ENCODE peak calls at places on chromosomes 5 and 9, in ten cellular contexts. One of them, this sample, is unnamed.

GRCh38 chr9:124427281-124427680 is 12.0 kb upstream of the PSMB7 start:
- DNase-seq in stomach: no peak
- DNase-seq in stimulated activated CD4-positive, alpha-beta T cell treated with anti-CD3 and anti-CD28 coated beads, TNF-alpha, amount 100 ng/mL, for 1 hour: no peak
- DNase-seq in globus pallidus: no peak
- DNase-seq in left lung: no peak
- DNase-seq in heart right ventricle: no peak
- DNase-seq in Peyer's patch: no peak
- DNase-seq in lower leg skin: peak; percentile 29
- DNase-seq in cardiac fibroblast: no peak
- DNase-seq in stimulated activated CD8-positive, alpha-beta memory T cell treated with anti-CD3 and anti-CD28 coated beads, Interleukin-12 subunit alpha, Interleukin-12 subunit beta, amount 100 ng/mL, for 1 hour: no peak
- DNase-seq in this sample: no peak

GRCh38 chr5:88882321-88883038 is 504 bp downstream of the MEF2C start:
- DNase-seq in stomach: no peak
- DNase-seq in stimulated activated CD4-positive, alpha-beta T cell treated with anti-CD3 and anti-CD28 coated beads, TNF-alpha, amount 100 ng/mL, for 1 hour: no peak
- DNase-seq in globus pallidus: no peak
- DNase-seq in left lung: no peak
- DNase-seq in heart right ventricle: no peak
- DNase-seq in Peyer's patch: no peak
- DNase-seq in lower leg skin: no peak
- DNase-seq in cardiac fibroblast: peak; percentile 44
- DNase-seq in stimulated activated CD8-positive, alpha-beta memory T cell treated with anti-CD3 and anti-CD28 coated beads, Interleukin-12 subunit alpha, Interleukin-12 subunit beta, amount 100 ng/mL, for 1 hour: no peak
- DNase-seq in this sample: no peak

GRCh38 chr5:149414405-149415244 is 35.5 kb upstream of the IL17B start:
- DNase-seq in stomach: no peak
- DNase-seq in stimulated activated CD4-positive, alpha-beta T cell treated with anti-CD3 and anti-CD28 coated beads, TNF-alpha, amount 100 ng/mL, for 1 hour: no peak
- DNase-seq in globus pallidus: no peak
- DNase-seq in left lung: no peak
- DNase-seq in heart right ventricle: peak; percentile 81
- DNase-seq in Peyer's patch: no peak
- DNase-seq in lower leg skin: no peak
- DNase-seq in cardiac fibroblast: peak; percentile 93
- DNase-seq in stimulated activated CD8-positive, alpha-beta memory T cell treated with anti-CD3 and anti-CD28 coated beads, Interleukin-12 subunit alpha, Interleukin-12 subunit beta, amount 100 ng/mL, for 1 hour: no peak
- DNase-seq in this sample: no peak

GRCh38 chr9:100064872-100065581 is 33.8 kb downstream of the ERP44 start:
- DNase-seq in stomach: no peak
- DNase-seq in stimulated activated CD4-positive, alpha-beta T cell treated with anti-CD3 and anti-CD28 coated beads, TNF-alpha, amount 100 ng/mL, for 1 hour: no peak
- DNase-seq in globus pallidus: no peak
- DNase-seq in left lung: no peak
- DNase-seq in heart right ventricle: no peak
- DNase-seq in Peyer's patch: no peak
- DNase-seq in lower leg skin: no peak
- DNase-seq in cardiac fibroblast: peak; percentile 88
- DNase-seq in stimulated activated CD8-positive, alpha-beta memory T cell treated with anti-CD3 and anti-CD28 coated beads, Interleukin-12 subunit alpha, Interleukin-12 subunit beta, amount 100 ng/mL, for 1 hour: no peak
- DNase-seq in this sample: no peak

GRCh38 chr5:133225671-133226152 is 173.9 kb downstream of the HSPA4 start:
- DNase-seq in stomach: no peak
- DNase-seq in stimulated activated CD4-positive, alpha-beta T cell treated with anti-CD3 and anti-CD28 coated beads, TNF-alpha, amount 100 ng/mL, for 1 hour: no peak
- DNase-seq in globus pallidus: no peak
- DNase-seq in left lung: no peak
- DNase-seq in heart right ventricle: no peak
- DNase-seq in Peyer's patch: no peak
- DNase-seq in lower leg skin: no peak
- DNase-seq in cardiac fibroblast: no peak
- DNase-seq in stimulated activated CD8-positive, alpha-beta memory T cell treated with anti-CD3 and anti-CD28 coated beads, Interleukin-12 subunit alpha, Interleukin-12 subunit beta, amount 100 ng/mL, for 1 hour: no peak
- DNase-seq in this sample: no peak

GRCh38 chr5:52895572-52896296 is 93.4 kb upstream of the ITGA2 start:
- DNase-seq in stomach: no peak
- DNase-seq in stimulated activated CD4-positive, alpha-beta T cell treated with anti-CD3 and anti-CD28 coated beads, TNF-alpha, amount 100 ng/mL, for 1 hour: no peak
- DNase-seq in globus pallidus: no peak
- DNase-seq in left lung: no peak
- DNase-seq in heart right ventricle: no peak
- DNase-seq in Peyer's patch: no peak
- DNase-seq in lower leg skin: no peak
- DNase-seq in cardiac fibroblast: no peak
- DNase-seq in stimulated activated CD8-positive, alpha-beta memory T cell treated with anti-CD3 and anti-CD28 coated beads, Interleukin-12 subunit alpha, Interleukin-12 subunit beta, amount 100 ng/mL, for 1 hour: no peak
- DNase-seq in this sample: no peak

GRCh38 chr9:112091805-112092204 is 83.3 kb downstream of the SUSD1 start:
- DNase-seq in stomach: no peak
- DNase-seq in stimulated activated CD4-positive, alpha-beta T cell treated with anti-CD3 and anti-CD28 coated beads, TNF-alpha, amount 100 ng/mL, for 1 hour: no peak
- DNase-seq in globus pallidus: peak; percentile 57
- DNase-seq in left lung: no peak
- DNase-seq in heart right ventricle: no peak
- DNase-seq in Peyer's patch: no peak
- DNase-seq in lower leg skin: no peak
- DNase-seq in cardiac fibroblast: peak; percentile 42
- DNase-seq in stimulated activated CD8-positive, alpha-beta memory T cell treated with anti-CD3 and anti-CD28 coated beads, Interleukin-12 subunit alpha, Interleukin-12 subunit beta, amount 100 ng/mL, for 1 hour: no peak
- DNase-seq in this sample: peak; percentile 29

GRCh38 chr5:17966636-17967402 is 332.6 kb downstream of the TAF11L14 start:
- DNase-seq in stomach: no peak
- DNase-seq in stimulated activated CD4-positive, alpha-beta T cell treated with anti-CD3 and anti-CD28 coated beads, TNF-alpha, amount 100 ng/mL, for 1 hour: no peak
- DNase-seq in globus pallidus: no peak
- DNase-seq in left lung: no peak
- DNase-seq in heart right ventricle: no peak
- DNase-seq in Peyer's patch: no peak
- DNase-seq in lower leg skin: no peak
- DNase-seq in cardiac fibroblast: no peak
- DNase-seq in stimulated activated CD8-positive, alpha-beta memory T cell treated with anti-CD3 and anti-CD28 coated beads, Interleukin-12 subunit alpha, Interleukin-12 subunit beta, amount 100 ng/mL, for 1 hour: no peak
- DNase-seq in this sample: no peak

GRCh38 chr5:9877473-9877872 is 247.3 kb upstream of the TAS2R1 start:
- DNase-seq in stomach: no peak
- DNase-seq in stimulated activated CD4-positive, alpha-beta T cell treated with anti-CD3 and anti-CD28 coated beads, TNF-alpha, amount 100 ng/mL, for 1 hour: no peak
- DNase-seq in globus pallidus: no peak
- DNase-seq in left lung: no peak
- DNase-seq in heart right ventricle: no peak
- DNase-seq in Peyer's patch: no peak
- DNase-seq in lower leg skin: no peak
- DNase-seq in cardiac fibroblast: no peak
- DNase-seq in stimulated activated CD8-positive, alpha-beta memory T cell treated with anti-CD3 and anti-CD28 coated beads, Interleukin-12 subunit alpha, Interleukin-12 subunit beta, amount 100 ng/mL, for 1 hour: no peak
- DNase-seq in this sample: no peak

GRCh38 chr9:87704342-87704741 is 21.6 kb upstream of the CTSL start:
- DNase-seq in stomach: no peak
- DNase-seq in stimulated activated CD4-positive, alpha-beta T cell treated with anti-CD3 and anti-CD28 coated beads, TNF-alpha, amount 100 ng/mL, for 1 hour: no peak
- DNase-seq in globus pallidus: no peak
- DNase-seq in left lung: no peak
- DNase-seq in heart right ventricle: no peak
- DNase-seq in Peyer's patch: no peak
- DNase-seq in lower leg skin: no peak
- DNase-seq in cardiac fibroblast: no peak
- DNase-seq in stimulated activated CD8-positive, alpha-beta memory T cell treated with anti-CD3 and anti-CD28 coated beads, Interleukin-12 subunit alpha, Interleukin-12 subunit beta, amount 100 ng/mL, for 1 hour: no peak
- DNase-seq in this sample: no peak

GRCh38 chr5:31021181-31021624 is 172.3 kb upstream of the CDH6 start:
- DNase-seq in stomach: no peak
- DNase-seq in stimulated activated CD4-positive, alpha-beta T cell treated with anti-CD3 and anti-CD28 coated beads, TNF-alpha, amount 100 ng/mL, for 1 hour: no peak
- DNase-seq in globus pallidus: no peak
- DNase-seq in left lung: no peak
- DNase-seq in heart right ventricle: no peak
- DNase-seq in Peyer's patch: no peak
- DNase-seq in lower leg skin: no peak
- DNase-seq in cardiac fibroblast: peak; percentile 62
- DNase-seq in stimulated activated CD8-positive, alpha-beta memory T cell treated with anti-CD3 and anti-CD28 coated beads, Interleukin-12 subunit alpha, Interleukin-12 subunit beta, amount 100 ng/mL, for 1 hour: no peak
- DNase-seq in this sample: no peak

GRCh38 chr5:158565017-158565789 is 534.5 kb downstream of the EBF1 start:
- DNase-seq in stomach: no peak
- DNase-seq in stimulated activated CD4-positive, alpha-beta T cell treated with anti-CD3 and anti-CD28 coated beads, TNF-alpha, amount 100 ng/mL, for 1 hour: no peak
- DNase-seq in globus pallidus: no peak
- DNase-seq in left lung: no peak
- DNase-seq in heart right ventricle: no peak
- DNase-seq in Peyer's patch: no peak
- DNase-seq in lower leg skin: no peak
- DNase-seq in cardiac fibroblast: no peak
- DNase-seq in stimulated activated CD8-positive, alpha-beta memory T cell treated with anti-CD3 and anti-CD28 coated beads, Interleukin-12 subunit alpha, Interleukin-12 subunit beta, amount 100 ng/mL, for 1 hour: no peak
- DNase-seq in this sample: no peak

GRCh38 chr5:140563554-140563953 is 844 bp downstream of the APBB3 start:
- DNase-seq in stomach: no peak
- DNase-seq in stimulated activated CD4-positive, alpha-beta T cell treated with anti-CD3 and anti-CD28 coated beads, TNF-alpha, amount 100 ng/mL, for 1 hour: no peak
- DNase-seq in globus pallidus: no peak
- DNase-seq in left lung: no peak
- DNase-seq in heart right ventricle: no peak
- DNase-seq in Peyer's patch: no peak
- DNase-seq in lower leg skin: no peak
- DNase-seq in cardiac fibroblast: no peak
- DNase-seq in stimulated activated CD8-positive, alpha-beta memory T cell treated with anti-CD3 and anti-CD28 coated beads, Interleukin-12 subunit alpha, Interleukin-12 subunit beta, amount 100 ng/mL, for 1 hour: no peak
- DNase-seq in this sample: peak; percentile 41

GRCh38 chr9:98747476-98747875 is 38.7 kb upstream of the GABBR2 start:
- DNase-seq in stomach: no peak
- DNase-seq in stimulated activated CD4-positive, alpha-beta T cell treated with anti-CD3 and anti-CD28 coated beads, TNF-alpha, amount 100 ng/mL, for 1 hour: no peak
- DNase-seq in globus pallidus: no peak
- DNase-seq in left lung: no peak
- DNase-seq in heart right ventricle: no peak
- DNase-seq in Peyer's patch: no peak
- DNase-seq in lower leg skin: no peak
- DNase-seq in cardiac fibroblast: no peak
- DNase-seq in stimulated activated CD8-positive, alpha-beta memory T cell treated with anti-CD3 and anti-CD28 coated beads, Interleukin-12 subunit alpha, Interleukin-12 subunit beta, amount 100 ng/mL, for 1 hour: no peak
- DNase-seq in this sample: no peak

GRCh38 chr5:53364098-53364497 is 116.3 kb upstream of the FST start:
- DNase-seq in stomach: no peak
- DNase-seq in stimulated activated CD4-positive, alpha-beta T cell treated with anti-CD3 and anti-CD28 coated beads, TNF-alpha, amount 100 ng/mL, for 1 hour: no peak
- DNase-seq in globus pallidus: no peak
- DNase-seq in left lung: no peak
- DNase-seq in heart right ventricle: no peak
- DNase-seq in Peyer's patch: no peak
- DNase-seq in lower leg skin: no peak
- DNase-seq in cardiac fibroblast: peak; percentile 34
- DNase-seq in stimulated activated CD8-positive, alpha-beta memory T cell treated with anti-CD3 and anti-CD28 coated beads, Interleukin-12 subunit alpha, Interleukin-12 subunit beta, amount 100 ng/mL, for 1 hour: no peak
- DNase-seq in this sample: no peak

GRCh38 chr5:142644640-142645361 is 41.1 kb downstream of the FGF1 start:
- DNase-seq in stomach: no peak
- DNase-seq in stimulated activated CD4-positive, alpha-beta T cell treated with anti-CD3 and anti-CD28 coated beads, TNF-alpha, amount 100 ng/mL, for 1 hour: no peak
- DNase-seq in globus pallidus: no peak
- DNase-seq in left lung: no peak
- DNase-seq in heart right ventricle: peak; percentile 27
- DNase-seq in Peyer's patch: no peak
- DNase-seq in lower leg skin: no peak
- DNase-seq in cardiac fibroblast: peak; percentile 99
- DNase-seq in stimulated activated CD8-positive, alpha-beta memory T cell treated with anti-CD3 and anti-CD28 coated beads, Interleukin-12 subunit alpha, Interleukin-12 subunit beta, amount 100 ng/mL, for 1 hour: no peak
- DNase-seq in this sample: no peak

GRCh38 chr5:33842456-33842855 is 49.3 kb downstream of the ADAMTS12 start:
- DNase-seq in stomach: no peak
- DNase-seq in stimulated activated CD4-positive, alpha-beta T cell treated with anti-CD3 and anti-CD28 coated beads, TNF-alpha, amount 100 ng/mL, for 1 hour: no peak
- DNase-seq in globus pallidus: no peak
- DNase-seq in left lung: no peak
- DNase-seq in heart right ventricle: no peak
- DNase-seq in Peyer's patch: no peak
- DNase-seq in lower leg skin: no peak
- DNase-seq in cardiac fibroblast: no peak
- DNase-seq in stimulated activated CD8-positive, alpha-beta memory T cell treated with anti-CD3 and anti-CD28 coated beads, Interleukin-12 subunit alpha, Interleukin-12 subunit beta, amount 100 ng/mL, for 1 hour: no peak
- DNase-seq in this sample: no peak

GRCh38 chr5:67243349-67243748 is 46.8 kb upstream of the CD180 start:
- DNase-seq in stomach: no peak
- DNase-seq in stimulated activated CD4-positive, alpha-beta T cell treated with anti-CD3 and anti-CD28 coated beads, TNF-alpha, amount 100 ng/mL, for 1 hour: no peak
- DNase-seq in globus pallidus: no peak
- DNase-seq in left lung: no peak
- DNase-seq in heart right ventricle: no peak
- DNase-seq in Peyer's patch: no peak
- DNase-seq in lower leg skin: no peak
- DNase-seq in cardiac fibroblast: no peak
- DNase-seq in stimulated activated CD8-positive, alpha-beta memory T cell treated with anti-CD3 and anti-CD28 coated beads, Interleukin-12 subunit alpha, Interleukin-12 subunit beta, amount 100 ng/mL, for 1 hour: no peak
- DNase-seq in this sample: no peak

GRCh38 chr5:123035950-123036390 is 555 bp downstream of the PPIC start:
- DNase-seq in stomach: peak; percentile 63
- DNase-seq in stimulated activated CD4-positive, alpha-beta T cell treated with anti-CD3 and anti-CD28 coated beads, TNF-alpha, amount 100 ng/mL, for 1 hour: no peak
- DNase-seq in globus pallidus: peak; percentile 16
- DNase-seq in left lung: peak; percentile 63
- DNase-seq in heart right ventricle: peak; percentile 14
- DNase-seq in Peyer's patch: no peak
- DNase-seq in lower leg skin: peak; percentile 92
- DNase-seq in cardiac fibroblast: peak; percentile 47
- DNase-seq in stimulated activated CD8-positive, alpha-beta memory T cell treated with anti-CD3 and anti-CD28 coated beads, Interleukin-12 subunit alpha, Interleukin-12 subunit beta, amount 100 ng/mL, for 1 hour: no peak
- DNase-seq in this sample: peak; percentile 74

GRCh38 chr5:42542106-42542505 is 118.9 kb downstream of the GHR start:
- DNase-seq in stomach: no peak
- DNase-seq in stimulated activated CD4-positive, alpha-beta T cell treated with anti-CD3 and anti-CD28 coated beads, TNF-alpha, amount 100 ng/mL, for 1 hour: no peak
- DNase-seq in globus pallidus: no peak
- DNase-seq in left lung: no peak
- DNase-seq in heart right ventricle: no peak
- DNase-seq in Peyer's patch: no peak
- DNase-seq in lower leg skin: no peak
- DNase-seq in cardiac fibroblast: no peak
- DNase-seq in stimulated activated CD8-positive, alpha-beta memory T cell treated with anti-CD3 and anti-CD28 coated beads, Interleukin-12 subunit alpha, Interleukin-12 subunit beta, amount 100 ng/mL, for 1 hour: no peak
- DNase-seq in this sample: no peak